ENCODE peak calls at places on chromosomes 2 and 18, in four cellular contexts. E is H9, K is neuronal stem cell, Z is PC-3. S is an unnamed sample.

GRCh38 chr2:108395155-108395554 is 17.4 kb downstream of the SULT1C4 start:
- DNase-seq in E (no peak), K (no peak), Z (no peak), S (no peak)

GRCh38 chr2:240997856-240998705 is at the start of gene SNED1:
- DNase-seq in E (peak; percentile 89), K (peak; percentile 84), Z (peak; percentile 75), S (peak; percentile 92)

GRCh38 chr2:98514879-98515570 is 70.4 kb downstream of the INPP4A start:
- DNase-seq in E (no peak), K (no peak), Z (peak; percentile 12), S (peak; percentile 74)

GRCh38 chr2:200756618-200757321 is 54.9 kb upstream of the BZW1 start:
- DNase-seq in E (peak; percentile 41), K (no peak), Z (peak; percentile 93), S (peak; percentile 91)

GRCh38 chr2:186059096-186059495 is 320.5 kb downstream of the FSIP2 start:
- DNase-seq in E (no peak), K (no peak), Z (peak; percentile 47), S (peak; percentile 12)

GRCh38 chr2:240840435-240841060 is 20.5 kb upstream of the KIF1A start:
- DNase-seq in E (peak; percentile 83), K (peak; percentile 56), Z (peak; percentile 73), S (peak; percentile 86)

GRCh38 chr2:12412898-12413305 is 303.8 kb upstream of the TRIB2 start:
- DNase-seq in E (no peak), K (no peak), Z (no peak), S (no peak)

GRCh38 chr2:105677901-105678300 is 66.8 kb upstream of the NCK2 start:
- DNase-seq in E (no peak), K (no peak), Z (no peak), S (no peak)

GRCh38 chr2:43193996-43194869 is 32.2 kb downstream of the ZFP36L2 start:
- DNase-seq in E (no peak), K (no peak), Z (no peak), S (no peak)

GRCh38 chr2:237278593-237278992 is 135.4 kb downstream of the COL6A3 start:
- DNase-seq in E (no peak), K (no peak), Z (no peak), S (peak; percentile 98)

GRCh38 chr2:2763998-2764355 is 432.9 kb upstream of the MYT1L start:
- DNase-seq in E (no peak), K (no peak), Z (no peak), S (no peak)

GRCh38 chr2:192459422-192459821 is 264.7 kb upstream of the TMEFF2 start:
- DNase-seq in E (no peak), K (no peak), Z (no peak), S (no peak)

GRCh38 chr2:220504890-220505564 is 877.6 kb downstream of the SLC4A3 start:
- DNase-seq in E (peak; percentile 62), K (no peak), Z (peak; percentile 86), S (peak; percentile 74)

GRCh38 chr2:68466361-68466777 is 725 bp downstream of the FBXO48 start:
- DNase-seq in E (no peak), K (no peak), Z (peak; percentile 75), S (peak; percentile 90)

GRCh38 chr2:60657673-60658072 is 98.4 kb upstream of the PAPOLG start:
- DNase-seq in E (no peak), K (no peak), Z (no peak), S (no peak)

GRCh38 chr2:196558506-196558905 is 81.0 kb upstream of the CCDC150 start:
- DNase-seq in E (no peak), K (no peak), Z (no peak), S (no peak)

GRCh38 chr18:29313312-29313711 is 1136.4 kb upstream of the CDH2 start:
- DNase-seq in E (no peak), K (no peak), Z (no peak), S (no peak)

GRCh38 chr2:96103906-96104861 is 12.2 kb downstream of the ADRA2B start:
- DNase-seq in E (peak; percentile 22), K (no peak), Z (no peak), S (no peak)

GRCh38 chr2:146457221-146457620 is 1387.6 kb upstream of the ACVR2A start:
- DNase-seq in E (no peak), K (no peak), Z (peak; percentile 10), S (peak; percentile 4)

GRCh38 chr2:207835805-207836204 is 66.1 kb upstream of the FZD5 start:
- DNase-seq in E (no peak), K (no peak), Z (no peak), S (no peak)

DNA sequence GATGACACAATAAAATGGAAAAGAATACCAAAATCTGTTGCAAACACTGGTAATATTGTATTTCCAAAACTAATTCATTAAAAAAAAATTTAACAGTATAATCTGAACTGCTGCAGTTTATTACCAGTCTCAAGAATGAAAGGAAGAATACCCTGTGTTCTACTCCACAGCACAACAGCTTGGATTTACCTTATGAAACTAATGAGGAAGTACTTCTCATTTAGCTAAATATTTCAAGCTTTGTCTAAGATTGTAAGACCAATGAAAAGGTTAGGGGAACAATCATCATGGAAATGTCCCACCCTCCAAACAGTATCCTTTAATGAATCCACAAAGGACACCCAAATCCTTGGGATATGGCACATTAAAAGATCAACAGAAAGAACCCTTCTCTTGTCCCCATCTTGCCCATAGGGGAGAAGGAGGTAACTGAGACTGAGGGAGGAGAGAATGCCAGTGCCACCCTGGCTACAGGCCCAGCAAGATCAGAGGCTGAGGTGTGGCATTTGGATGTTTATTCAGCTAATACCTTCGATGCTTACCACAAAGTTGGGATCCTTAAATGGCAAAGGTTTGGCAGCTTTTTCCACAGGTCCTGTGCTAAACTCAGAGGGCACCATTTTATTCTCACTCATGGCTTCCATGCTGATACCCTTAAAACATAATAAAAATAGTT is 17.7 kb downstream of the INO80C start:
- DNase-seq in E (no peak), K (no peak), Z (peak; percentile 51), S (no peak)
- H3K9ac ChIP-seq in E (no peak overlapping the region), K (no peak overlapping the region), Z (peak overlapping the region; percentile 89), S (no peak overlapping the region)

DNA sequence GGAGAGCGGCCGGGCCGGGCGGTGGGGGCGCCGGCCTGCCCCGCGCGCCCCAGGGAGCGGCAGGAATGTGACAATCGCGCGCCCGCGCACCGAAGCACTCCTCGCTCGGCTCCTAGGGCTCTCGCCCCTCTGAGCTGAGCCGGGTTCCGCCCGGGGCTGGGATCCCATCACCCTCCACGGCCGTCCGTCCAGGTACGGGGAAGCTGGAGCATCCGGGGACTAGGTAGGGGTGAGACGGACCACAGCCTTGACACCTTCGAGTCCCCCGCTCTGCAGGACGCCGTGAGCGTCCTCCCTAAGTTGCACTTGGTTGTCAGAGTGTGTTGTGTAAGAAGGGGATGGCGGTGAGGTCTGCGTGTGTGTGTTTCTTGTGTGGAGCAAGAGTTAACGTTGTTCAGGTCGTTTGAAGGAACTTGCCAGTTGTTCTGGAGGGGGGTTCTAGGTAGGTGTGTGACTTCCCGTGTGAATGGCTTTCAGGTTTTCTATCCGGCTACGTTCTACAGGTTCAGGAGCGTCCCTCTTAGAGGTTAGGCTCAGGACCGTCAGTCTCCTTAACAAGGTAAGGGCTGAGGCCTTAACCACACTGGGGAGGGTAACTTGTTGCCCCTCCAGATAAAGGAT is 393 bp downstream of the IL1R1 start:
- DNase-seq in E (peak; percentile 52), K (peak; percentile 11), Z (no peak), S (peak; percentile 70)
- H3K9ac ChIP-seq in E (no peak overlapping the region), K (no peak overlapping the region), Z (peak overlapping the region; percentile 57), S (peak overlapping the region; percentile 99)

GRCh38 chr2:37870829-37871228 is 54.3 kb upstream of the RMDN2 start:
- DNase-seq in E (no peak), K (no peak), Z (no peak), S (no peak)
- H3K9ac ChIP-seq in E (no peak overlapping the region), K (no peak overlapping the region), Z (no peak overlapping the region), S (no peak overlapping the region)

DNA sequence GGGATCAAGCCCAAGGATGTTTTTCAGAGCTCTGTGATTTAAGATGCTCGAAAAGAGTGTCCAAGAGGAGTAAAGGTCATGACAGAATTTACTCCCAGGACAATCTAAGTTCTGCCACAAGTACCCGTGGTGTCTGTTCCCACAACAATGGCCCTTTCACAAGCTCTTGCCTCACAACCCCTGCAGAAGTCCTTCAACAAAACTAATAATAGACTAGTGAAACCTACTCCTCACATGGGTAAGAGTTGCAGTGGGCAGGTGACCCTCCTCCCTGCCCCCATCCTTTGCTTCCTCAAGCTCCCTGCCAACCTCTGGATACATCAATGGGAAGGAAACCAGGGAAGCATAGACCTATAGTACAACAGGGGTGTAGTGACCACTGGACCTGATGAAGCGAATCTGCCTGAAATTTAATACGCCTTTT is 34.9 kb downstream of the PTCD3 start:
- DNase-seq in E (no peak), K (no peak), Z (no peak), S (peak; percentile 6)
- H3K9ac ChIP-seq in E (no peak overlapping the region), K (no peak overlapping the region), Z (no peak overlapping the region), S (no peak overlapping the region)

DNA sequence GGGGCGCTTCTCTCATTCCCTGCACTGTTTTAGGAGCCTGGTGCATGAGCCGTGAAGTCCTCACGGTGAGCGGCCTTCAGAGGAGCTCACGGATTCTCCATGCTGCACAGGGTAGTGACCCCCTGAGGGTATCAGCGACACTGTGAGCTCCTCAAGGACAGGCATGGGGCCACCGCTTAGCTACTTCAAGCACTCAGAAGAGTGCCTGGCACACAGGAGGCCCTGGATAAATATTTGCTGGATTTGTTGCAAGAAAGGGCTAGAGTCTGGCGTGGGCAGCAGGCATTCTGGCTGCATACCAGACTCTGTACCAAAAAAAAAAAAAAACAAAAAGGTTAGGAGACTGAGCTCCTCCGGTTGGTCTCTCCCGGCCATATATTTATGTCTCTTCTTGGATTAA is 5.7 kb upstream of the MBP start:
- DNase-seq in E (no peak), K (no peak), Z (no peak), S (peak; percentile 32)
- H3K9ac ChIP-seq in E (no peak overlapping the region), K (no peak overlapping the region), Z (no peak overlapping the region), S (no peak overlapping the region)

GRCh38 chr18:26976206-26976605 is 110.7 kb upstream of the AQP4 start:
- DNase-seq in E (no peak), K (no peak), Z (no peak), S (no peak)
- H3K9ac ChIP-seq in E (no peak overlapping the region), K (no peak overlapping the region), Z (no peak overlapping the region), S (no peak overlapping the region)

GRCh38 chr18:44518666-44519065 is 162.0 kb upstream of the SETBP1 start:
- DNase-seq in E (no peak), K (no peak), Z (no peak), S (no peak)
- H3K9ac ChIP-seq in E (no peak overlapping the region), K (no peak overlapping the region), Z (no peak overlapping the region), S (no peak overlapping the region)

GRCh38 chr2:27069436-27069835 is 2.0 kb downstream of the OST4 start:
- DNase-seq in E (no peak), K (no peak), Z (no peak), S (no peak)
- H3K9ac ChIP-seq in E (no peak overlapping the region), K (no peak overlapping the region), Z (no peak overlapping the region), S (peak overlapping the region; percentile 96)

DNA sequence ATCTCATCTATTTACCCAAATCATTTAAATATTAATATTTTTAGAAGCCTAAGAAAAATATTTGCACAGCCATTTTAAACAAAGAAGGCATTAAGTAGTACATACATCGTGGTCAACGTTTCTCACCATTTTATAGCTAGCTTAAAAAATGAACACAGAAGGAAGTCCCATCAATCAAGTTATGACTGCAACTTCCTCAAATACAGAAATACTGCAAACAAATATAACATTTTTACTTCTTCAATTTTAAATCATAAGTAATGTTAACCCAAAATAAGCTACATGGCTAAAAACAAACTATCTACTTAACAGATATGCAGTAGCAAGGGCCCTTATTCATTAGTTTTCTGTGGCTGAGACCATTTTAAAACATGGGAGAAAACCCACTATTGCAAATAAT is 30.6 kb downstream of the ITSN2 start:
- DNase-seq in E (no peak), K (no peak), Z (no peak), S (no peak)
- H3K9ac ChIP-seq in E (no peak overlapping the region), K (no peak overlapping the region), Z (no peak overlapping the region), S (no peak overlapping the region)